ENCODE peak calls at places on chromosome 7, in ten cellular contexts. E, R, U, T, A, Y, I, B, D and C are unnamed samples.

GRCh38 chr7:770786-771185 is 43.7 kb upstream of the PRKAR1B start:
- DNase-seq in T (no peak), U (no peak), B (no peak), D (no peak), Y (no peak), A (no peak), I (no peak), R (no peak), E (no peak), C (no peak)

GRCh38 chr7:74708569-74709275 is 51.2 kb downstream of the GTF2I start:
- DNase-seq in T (no peak), I (peak), Y (no peak), E (no peak), R (no peak), A (no peak), B (peak), D (no peak), U (no peak), C (no peak)

GRCh38 chr7:132251327-132251659 is 325.0 kb downstream of the PLXNA4 start:
- DNase-seq in B (no peak), R (peak), D (no peak), I (peak), T (no peak), A (no peak), U (no peak), Y (peak), E (no peak), C (no peak)

GRCh38 chr7:44465490-44465889 is 25.0 kb downstream of the NUDCD3 start:
- DNase-seq in U (no peak), E (no peak), Y (no peak), R (no peak), B (no peak), T (no peak), I (no peak), A (no peak), D (no peak), C (no peak)

GRCh38 chr7:151738925-151739324 is 138.0 kb downstream of the PRKAG2 start:
- DNase-seq in D (no peak), U (no peak), A (no peak), R (no peak), B (no peak), I (no peak), E (no peak), T (no peak), Y (no peak), C (no peak)

GRCh38 chr7:55778631-55779030 is 83.9 kb downstream of the SEPTIN14 start:
- DNase-seq in Y (no peak), D (no peak), E (no peak), U (no peak), R (no peak), T (no peak), B (no peak), A (no peak), I (no peak), C (no peak)

GRCh38 chr7:5773661-5774086 is 7.8 kb downstream of the RNF216 start:
- DNase-seq in Y (no peak), U (peak), A (peak), B (peak), R (no peak), T (peak), E (no peak), D (no peak), I (no peak), C (no peak)

GRCh38 chr7:38728145-38728544 is 97.0 kb upstream of the AMPH start:
- DNase-seq in T (no peak), E (no peak), A (peak), R (no peak), U (no peak), Y (no peak), I (no peak), B (no peak), D (no peak), C (no peak)

GRCh38 chr7:44638611-44639557 is 32.5 kb downstream of the OGDH start:
- DNase-seq in U (peak), E (peak), D (peak), R (peak), Y (peak), I (no peak), T (no peak), A (peak), B (peak), C (peak)

GRCh38 chr7:1492221-1492620 is 12.0 kb downstream of the INTS1 start:
- DNase-seq in U (no peak), I (no peak), A (no peak), D (no peak), R (no peak), T (no peak), B (no peak), Y (no peak), E (no peak), C (no peak)

GRCh38 chr7:139697031-139697430 is 80.8 kb downstream of the HIPK2 start:
- DNase-seq in A (no peak), B (no peak), I (no peak), U (no peak), Y (peak), D (no peak), E (no peak), R (peak), T (no peak), C (no peak)

GRCh38 chr7:22909958-22910357 is 87.3 kb upstream of the TOMM7 start:
- DNase-seq in I (no peak), B (no peak), T (no peak), R (no peak), U (no peak), A (no peak), Y (no peak), E (no peak), D (no peak), C (no peak)